ENCODE peak calls at places on chromosomes 7 and 10, in five cellular contexts. C is HFFc6; A is activated T-cell treated with anti-CD3 and anti-CD28 coated beads for 1 hour; L is stimulated activated CD8-positive, alpha-beta memory T cell treated with anti-CD3 and anti-CD28 coated beads, Interleukin-4, amount 100 ng/mL, for 1 hour; U is skeletal muscle cell. Y is an unnamed sample.

GRCh38 chr7:95865716-95866371 is 93.5 kb downstream of the DYNC1I1 start:
- DNase-seq in U (no peak), L (no peak), A (no peak), C (peak), Y (no peak)

GRCh38 chr10:14953452-14954000 is 370 bp downstream of the DCLRE1C start:
- DNase-seq in L (no peak), U (peak), A (no peak), C (peak), Y (peak)

GRCh38 chr7:100632951-100633717 is 8.2 kb downstream of the TFR2 start:
- DNase-seq in U (no peak), C (peak), L (no peak), A (peak), Y (peak)

GRCh38 chr10:8403711-8404371 is 349.4 kb downstream of the GATA3 start:
- DNase-seq in A (no peak), U (no peak), L (no peak), C (no peak), Y (no peak)

GRCh38 chr7:35992436-35992835 is 160.6 kb upstream of the EEPD1 start:
- DNase-seq in U (no peak), C (no peak), L (no peak), A (no peak), Y (no peak)

GRCh38 chr7:106056513-106057203 is 55.5 kb downstream of the SYPL1 start:
- DNase-seq in U (no peak), A (peak), C (peak), L (peak), Y (peak)

GRCh38 chr7:12729112-12729511 is 41.7 kb downstream of the ARL4A start:
- DNase-seq in C (no peak), A (no peak), L (no peak), U (no peak), Y (peak)

GRCh38 chr10:235921-236320 is 100.7 kb downstream of the ZMYND11 start:
- DNase-seq in U (no peak), L (no peak), A (no peak), C (no peak), Y (no peak)

GRCh38 chr10:28075424-28075823 is 76.5 kb upstream of the ODAD2 start:
- DNase-seq in L (no peak), A (no peak), C (no peak), U (no peak), Y (no peak)

GRCh38 chr7:151632750-151633515 is 113.2 kb upstream of the RHEB start:
- DNase-seq in A (peak), U (no peak), C (no peak), L (peak), Y (peak)

GRCh38 chr10:78540355-78541076 is 506.9 kb downstream of the RPS24 start:
- DNase-seq in U (no peak), A (no peak), C (no peak), L (no peak), Y (no peak)

GRCh38 chr7:1317654-1318450 is 85.2 kb downstream of the UNCX start:
- DNase-seq in A (no peak), C (no peak), L (no peak), U (no peak), Y (no peak)

GRCh38 chr10:93815304-93816091 is 57.8 kb downstream of the LGI1 start:
- DNase-seq in L (no peak), C (no peak), U (no peak), A (no peak), Y (no peak)

GRCh38 chr7:16034866-16035265 is 348.4 kb upstream of the MEOX2 start:
- DNase-seq in L (no peak), U (no peak), C (no peak), A (no peak), Y (no peak)

GRCh38 chr7:28607179-28607578 is 194.9 kb downstream of the CREB5 start:
- DNase-seq in A (no peak), L (no peak), U (no peak), C (no peak), Y (no peak)

GRCh38 chr7:32890010-32890552 is 1.5 kb downstream of the KBTBD2 start:
- DNase-seq in L (no peak), C (peak), A (no peak), U (no peak), Y (peak)

GRCh38 chr7:100875356-100875751 is 451 bp downstream of the SRRT start:
- DNase-seq in U (no peak), L (no peak), C (no peak), A (no peak), Y (peak)

GRCh38 chr7:106152313-106152665 is 40.2 kb upstream of the SYPL1 start:
- DNase-seq in U (no peak), A (no peak), C (no peak), L (no peak), Y (no peak)

GRCh38 chr10:71782221-71782916 is 9.0 kb upstream of the VSIR start:
- DNase-seq in A (no peak), U (no peak), C (no peak), L (no peak), Y (peak)

GRCh38 chr7:4479367-4480039 is 202.6 kb upstream of the FOXK1 start:
- DNase-seq in U (no peak), L (no peak), C (peak), A (no peak), Y (peak)

GRCh38 chr7:132155715-132156114 is 420.6 kb downstream of the PLXNA4 start:
- DNase-seq in C (no peak), U (no peak), A (no peak), L (no peak), Y (no peak)

GRCh38 chr7:150368884-150369739 is 490 bp downstream of the REPIN1 start:
- DNase-seq in A (peak), C (peak), U (no peak), L (peak), Y (no peak)

GRCh38 chr10:113369185-113369785 is 183.6 kb upstream of the HABP2 start:
- DNase-seq in C (no peak), L (no peak), U (no peak), A (no peak), Y (no peak)

GRCh38 chr7:105295626-105296352 is 92.9 kb downstream of the SRPK2 start:
- DNase-seq in U (no peak), L (no peak), C (no peak), A (no peak), Y (no peak)